ENCODE peak calls at places on chromosome 9, in seven cellular contexts. One of them, this sample, is unnamed.

GRCh38 chr9:125585503-125586172 is 121.4 kb downstream of the MAPKAP1 start:
- DNase-seq in GM23248: no peak
- DNase-seq in GM23338: no peak
- DNase-seq in hepatocyte: no peak
- DNase-seq in SK-N-SH: no peak
- DNase-seq in OCI-LY7: no peak
- DNase-seq in MM.1S: no peak
- DNase-seq in this sample: no peak

GRCh38 chr9:21576331-21577189 is 94.4 kb upstream of the IFNE start:
- DNase-seq in GM23248: peak; percentile 95
- DNase-seq in GM23338: no peak
- DNase-seq in hepatocyte: peak; percentile 38
- DNase-seq in SK-N-SH: no peak
- DNase-seq in OCI-LY7: no peak
- DNase-seq in MM.1S: no peak
- DNase-seq in this sample: peak; percentile 83

GRCh38 chr9:21579209-21579608 is 97.1 kb upstream of the IFNE start:
- DNase-seq in GM23248: peak; percentile 56
- DNase-seq in GM23338: no peak
- DNase-seq in hepatocyte: no peak
- DNase-seq in SK-N-SH: no peak
- DNase-seq in OCI-LY7: no peak
- DNase-seq in MM.1S: no peak
- DNase-seq in this sample: no peak

GRCh38 chr9:89530721-89531120 is 32.8 kb upstream of the SEMA4D start:
- DNase-seq in GM23248: no peak
- DNase-seq in GM23338: no peak
- DNase-seq in hepatocyte: no peak
- DNase-seq in SK-N-SH: no peak
- DNase-seq in OCI-LY7: no peak
- DNase-seq in MM.1S: no peak
- DNase-seq in this sample: no peak

GRCh38 chr9:84140535-84141101 is 160.0 kb downstream of the RMI1 start:
- DNase-seq in GM23248: peak; percentile 40
- DNase-seq in GM23338: peak; percentile 76
- DNase-seq in hepatocyte: peak; percentile 18
- DNase-seq in SK-N-SH: no peak
- DNase-seq in OCI-LY7: no peak
- DNase-seq in MM.1S: no peak
- DNase-seq in this sample: no peak

GRCh38 chr9:127131871-127132270 is 9.4 kb upstream of the ANGPTL2 start:
- DNase-seq in GM23248: peak; percentile 73
- DNase-seq in GM23338: peak; percentile 17
- DNase-seq in hepatocyte: no peak
- DNase-seq in SK-N-SH: no peak
- DNase-seq in OCI-LY7: no peak
- DNase-seq in MM.1S: no peak
- DNase-seq in this sample: peak; percentile 55

GRCh38 chr9:130138791-130139190 is 33.4 kb upstream of the NCS1 start:
- DNase-seq in GM23248: peak; percentile 97
- DNase-seq in GM23338: no peak
- DNase-seq in hepatocyte: peak; percentile 78
- DNase-seq in SK-N-SH: no peak
- DNase-seq in OCI-LY7: no peak
- DNase-seq in MM.1S: no peak
- DNase-seq in this sample: no peak

GRCh38 chr9:126698251-126698650 is 84.5 kb downstream of the LMX1B start:
- DNase-seq in GM23248: no peak
- DNase-seq in GM23338: no peak
- DNase-seq in hepatocyte: no peak
- DNase-seq in SK-N-SH: peak; percentile 12
- DNase-seq in OCI-LY7: no peak
- DNase-seq in MM.1S: no peak
- DNase-seq in this sample: no peak

GRCh38 chr9:84397822-84398221 is 57.3 kb upstream of the SLC28A3 start:
- DNase-seq in GM23248: peak; percentile 85
- DNase-seq in GM23338: peak; percentile 8
- DNase-seq in hepatocyte: no peak
- DNase-seq in SK-N-SH: no peak
- DNase-seq in OCI-LY7: no peak
- DNase-seq in MM.1S: no peak
- DNase-seq in this sample: peak; percentile 52

GRCh38 chr9:83238871-83239624 is 176.1 kb upstream of the RASEF start:
- DNase-seq in GM23248: no peak
- DNase-seq in GM23338: no peak
- DNase-seq in hepatocyte: peak; percentile 34
- DNase-seq in SK-N-SH: no peak
- DNase-seq in OCI-LY7: no peak
- DNase-seq in MM.1S: no peak
- DNase-seq in this sample: no peak

GRCh38 chr9:106622148-106622547 is 240.8 kb upstream of the ZNF462 start:
- DNase-seq in GM23248: no peak
- DNase-seq in GM23338: no peak
- DNase-seq in hepatocyte: no peak
- DNase-seq in SK-N-SH: peak; percentile 14
- DNase-seq in OCI-LY7: no peak
- DNase-seq in MM.1S: no peak
- DNase-seq in this sample: no peak

GRCh38 chr9:133889498-133890301 is 102.4 kb downstream of the VAV2 start:
- DNase-seq in GM23248: peak; percentile 49
- DNase-seq in GM23338: no peak
- DNase-seq in hepatocyte: no peak
- DNase-seq in SK-N-SH: no peak
- DNase-seq in OCI-LY7: no peak
- DNase-seq in MM.1S: no peak
- DNase-seq in this sample: peak; percentile 47

GRCh38 chr9:129197978-129198736 is 20.1 kb upstream of the IER5L start:
- DNase-seq in GM23248: peak; percentile 94
- DNase-seq in GM23338: peak; percentile 30
- DNase-seq in hepatocyte: peak; percentile 48
- DNase-seq in SK-N-SH: no peak
- DNase-seq in OCI-LY7: no peak
- DNase-seq in MM.1S: no peak
- DNase-seq in this sample: no peak

GRCh38 chr9:93898026-93898425 is 57.1 kb downstream of the BARX1 start:
- DNase-seq in GM23248: no peak
- DNase-seq in GM23338: no peak
- DNase-seq in hepatocyte: no peak
- DNase-seq in SK-N-SH: peak; percentile 3
- DNase-seq in OCI-LY7: no peak
- DNase-seq in MM.1S: no peak
- DNase-seq in this sample: no peak

GRCh38 chr9:114153761-114154596 is 1.4 kb upstream of the COL27A1 start:
- DNase-seq in GM23248: peak; percentile 38
- DNase-seq in GM23338: peak; percentile 93
- DNase-seq in hepatocyte: peak; percentile 79
- DNase-seq in SK-N-SH: peak; percentile 68
- DNase-seq in OCI-LY7: no peak
- DNase-seq in MM.1S: no peak
- DNase-seq in this sample: peak; percentile 44

GRCh38 chr9:119092125-119092524 is 277.1 kb downstream of the BRINP1 start:
- DNase-seq in GM23248: peak; percentile 21
- DNase-seq in GM23338: no peak
- DNase-seq in hepatocyte: no peak
- DNase-seq in SK-N-SH: no peak
- DNase-seq in OCI-LY7: no peak
- DNase-seq in MM.1S: no peak
- DNase-seq in this sample: no peak

GRCh38 chr9:106893088-106893487 is 30.1 kb downstream of the ZNF462 start:
- DNase-seq in GM23248: peak; percentile 80
- DNase-seq in GM23338: no peak
- DNase-seq in hepatocyte: no peak
- DNase-seq in SK-N-SH: no peak
- DNase-seq in OCI-LY7: no peak
- DNase-seq in MM.1S: no peak
- DNase-seq in this sample: peak; percentile 79

GRCh38 chr9:99489043-99489378 is 266.9 kb downstream of the SEC61B start:
- DNase-seq in GM23248: peak; percentile 83
- DNase-seq in GM23338: no peak
- DNase-seq in hepatocyte: no peak
- DNase-seq in SK-N-SH: peak; percentile 51
- DNase-seq in OCI-LY7: no peak
- DNase-seq in MM.1S: no peak
- DNase-seq in this sample: no peak

GRCh38 chr9:12640021-12640587 is 53.1 kb upstream of the TYRP1 start:
- DNase-seq in GM23248: peak; percentile 71
- DNase-seq in GM23338: peak; percentile 79
- DNase-seq in hepatocyte: peak; percentile 72
- DNase-seq in SK-N-SH: peak; percentile 5
- DNase-seq in OCI-LY7: peak; percentile 28
- DNase-seq in MM.1S: peak; percentile 51
- DNase-seq in this sample: peak; percentile 57

GRCh38 chr9:89842267-89842768 is 237.5 kb downstream of the GADD45G start:
- DNase-seq in GM23248: no peak
- DNase-seq in GM23338: no peak
- DNase-seq in hepatocyte: peak; percentile 62
- DNase-seq in SK-N-SH: no peak
- DNase-seq in OCI-LY7: no peak
- DNase-seq in MM.1S: no peak
- DNase-seq in this sample: no peak

GRCh38 chr9:110334871-110335270 is 2.8 kb downstream of the TXNDC8 start:
- DNase-seq in GM23248: no peak
- DNase-seq in GM23338: no peak
- DNase-seq in hepatocyte: no peak
- DNase-seq in SK-N-SH: no peak
- DNase-seq in OCI-LY7: no peak
- DNase-seq in MM.1S: no peak
- DNase-seq in this sample: no peak

DNA sequence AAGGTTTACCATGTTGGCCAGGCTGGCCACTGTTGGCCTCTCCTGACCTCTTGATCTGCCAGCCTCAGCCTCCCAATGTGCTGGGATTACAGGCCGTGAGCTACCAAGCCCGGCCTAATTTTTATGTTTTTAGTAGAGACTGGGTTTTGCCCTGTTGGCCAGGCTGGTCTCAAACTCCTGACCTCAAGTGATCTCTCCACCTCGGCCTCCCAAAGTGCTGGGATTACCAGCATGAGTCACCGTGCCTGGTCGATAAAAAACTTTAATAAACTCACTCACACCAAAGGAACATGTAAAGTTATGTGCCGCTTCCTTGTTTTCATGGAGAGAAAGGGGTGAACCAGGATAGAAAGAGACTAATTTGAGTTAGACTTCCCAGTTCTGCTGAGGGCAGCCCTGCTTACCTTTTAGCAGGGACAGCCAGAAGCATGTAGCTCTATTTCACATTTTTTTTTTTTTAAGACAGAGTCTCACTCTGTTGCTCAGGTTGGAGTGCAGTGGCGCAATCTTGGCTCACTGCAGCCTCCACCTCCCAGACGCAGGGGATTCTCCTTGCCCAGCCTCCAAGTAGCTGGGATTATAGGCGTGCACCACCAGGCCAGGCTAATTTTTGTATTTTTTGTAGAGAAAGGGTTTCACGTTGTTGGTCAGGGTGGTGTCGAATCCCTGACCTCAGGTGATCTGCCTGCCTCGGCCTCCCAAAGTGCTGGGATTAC is 11.4 kb upstream of the HAUS6 start:
- DNase-seq in GM23248: no peak
- DNase-seq in GM23338: no peak
- DNase-seq in hepatocyte: no peak
- DNase-seq in SK-N-SH: no peak
- DNase-seq in OCI-LY7: no peak
- DNase-seq in MM.1S: no peak
- DNase-seq in this sample: no peak
- H3K4me3 ChIP-seq in GM23248: no peak overlapping the region
- H3K4me3 ChIP-seq in GM23338: no peak overlapping the region
- H3K4me3 ChIP-seq in hepatocyte: no peak overlapping the region
- H3K4me3 ChIP-seq in SK-N-SH: no peak overlapping the region
- H3K4me3 ChIP-seq in OCI-LY7: no peak overlapping the region
- H3K4me3 ChIP-seq in MM.1S: no peak overlapping the region
- H3K4me3 ChIP-seq in this sample: no peak overlapping the region

DNA sequence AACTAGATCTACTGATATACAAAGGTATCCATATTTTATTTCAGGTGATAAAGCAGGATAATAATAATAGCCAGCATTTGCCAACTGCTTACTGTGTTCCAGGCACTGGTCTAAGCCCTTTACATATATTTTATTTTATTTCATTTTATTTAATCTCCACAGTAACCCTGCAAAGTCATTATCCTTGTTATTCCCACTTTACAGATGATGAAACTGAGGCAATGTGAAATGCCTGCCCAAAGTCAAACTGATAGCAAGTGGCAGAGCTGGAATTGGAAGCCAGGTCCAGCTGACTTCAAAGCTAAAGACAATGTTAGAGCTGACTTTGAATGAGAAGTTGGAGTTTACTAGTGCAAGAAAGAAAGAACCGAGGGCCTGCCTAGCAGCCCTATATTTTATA is 24.8 kb downstream of the MORN5 start:
- DNase-seq in GM23248: no peak
- DNase-seq in GM23338: no peak
- DNase-seq in hepatocyte: no peak
- DNase-seq in SK-N-SH: no peak
- DNase-seq in OCI-LY7: no peak
- DNase-seq in MM.1S: no peak
- DNase-seq in this sample: no peak
- H3K9me2 ChIP-seq in GM23248: no peaks in the 10 kb centered on the region
- H3K9me2 ChIP-seq in GM23338: no peaks in the 10 kb centered on the region
- H3K9me2 ChIP-seq in hepatocyte: no peaks in the 10 kb centered on the region
- H3K9me2 ChIP-seq in SK-N-SH: no peaks in the 10 kb centered on the region
- H3K9me2 ChIP-seq in OCI-LY7: no peaks in the 10 kb centered on the region
- H3K9me2 ChIP-seq in MM.1S: no peaks in the 10 kb centered on the region
- H3K9me2 ChIP-seq in this sample: no peaks in the 10 kb centered on the region

DNA sequence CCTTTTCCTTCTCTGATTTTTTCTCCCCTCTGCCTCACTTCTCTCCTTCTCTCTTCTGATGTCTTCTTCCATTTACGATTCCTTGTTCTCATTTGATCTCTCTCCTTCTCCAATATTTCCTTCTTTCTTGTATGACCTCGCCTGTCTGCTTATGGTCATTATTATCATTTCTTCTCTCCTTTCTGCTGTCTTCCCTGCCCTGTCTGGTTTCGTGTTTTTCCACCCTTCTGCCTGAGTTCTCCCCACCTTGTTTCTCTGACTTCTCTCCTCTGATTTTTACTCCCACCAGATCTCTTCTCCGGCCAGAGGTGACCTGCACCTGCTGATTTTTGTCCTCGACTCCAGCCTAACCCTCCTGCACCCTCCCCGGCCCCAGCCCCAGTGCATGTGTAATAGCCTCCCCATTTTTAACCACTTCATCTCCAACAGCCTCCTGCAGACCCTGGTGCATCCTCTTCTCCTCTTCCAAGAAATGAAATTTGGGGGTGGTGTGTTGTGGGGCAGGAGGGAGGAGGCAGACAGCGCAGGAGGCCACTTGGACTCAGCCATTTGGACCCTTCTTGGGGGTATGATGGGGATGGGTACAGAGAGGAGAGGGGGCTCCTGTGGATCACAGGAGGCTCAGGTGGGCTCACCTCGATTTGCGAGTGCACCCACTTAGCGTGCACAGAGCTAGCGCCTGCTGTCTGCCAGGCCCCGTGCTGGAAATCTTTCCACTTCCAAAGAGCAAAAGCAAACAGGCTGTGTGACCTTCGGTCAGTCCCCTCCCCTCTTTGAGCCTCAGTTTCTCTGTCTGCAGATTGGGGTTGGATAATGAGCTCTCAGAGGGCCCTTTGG is 32.5 kb downstream of the GSN start:
- DNase-seq in GM23248: no peak
- DNase-seq in GM23338: no peak
- DNase-seq in hepatocyte: no peak
- DNase-seq in SK-N-SH: no peak
- DNase-seq in OCI-LY7: no peak
- DNase-seq in MM.1S: no peak
- DNase-seq in this sample: no peak
- H3K4me3 ChIP-seq in GM23248: peak overlapping the region; percentile 68
- H3K4me3 ChIP-seq in GM23338: peak overlapping the region; percentile 70
- H3K4me3 ChIP-seq in hepatocyte: peak overlapping the region; percentile 24
- H3K4me3 ChIP-seq in SK-N-SH: peak overlapping the region; percentile 50
- H3K4me3 ChIP-seq in OCI-LY7: no peak overlapping the region
- H3K4me3 ChIP-seq in MM.1S: no peak overlapping the region
- H3K4me3 ChIP-seq in this sample: peak overlapping the region; percentile 68

GRCh38 chr9:87535817-87536539 is 38.3 kb downstream of the DAPK1 start:
- DNase-seq in GM23248: no peak
- DNase-seq in GM23338: no peak
- DNase-seq in hepatocyte: no peak
- DNase-seq in SK-N-SH: no peak
- DNase-seq in OCI-LY7: peak; percentile 35
- DNase-seq in MM.1S: no peak
- DNase-seq in this sample: no peak
- H3K9me2 ChIP-seq in GM23248: no peaks in the 10 kb centered on the region
- H3K9me2 ChIP-seq in GM23338: no peaks in the 10 kb centered on the region
- H3K9me2 ChIP-seq in hepatocyte: no peaks in the 10 kb centered on the region
- H3K9me2 ChIP-seq in SK-N-SH: no peaks in the 10 kb centered on the region
- H3K9me2 ChIP-seq in OCI-LY7: no peaks in the 10 kb centered on the region
- H3K9me2 ChIP-seq in MM.1S: no peaks in the 10 kb centered on the region
- H3K9me2 ChIP-seq in this sample: no peaks in the 10 kb centered on the region

This sample was measured in PC-3.